ENCODE peak calls at places on chromosomes 4 and X, in five cellular contexts. Y is GM12878, O is HCT116, V is SK-N-SH, G is HepG2. J is an unnamed sample.

GRCh38 chrX:46681849-46682248 is 77.1 kb downstream of the SLC9A7 start:
- DNase-seq in Y (no peak), O (no peak), V (no peak), G (no peak), J (no peak)

GRCh38 chr4:112516076-112516385 is at the start of gene NEUROG2:
- DNase-seq in Y (no peak), O (no peak), V (peak), G (no peak), J (no peak)

GRCh38 chr4:150436598-150437370 is 145.2 kb upstream of the MAB21L2 start:
- DNase-seq in Y (no peak), O (no peak), V (no peak), G (no peak), J (no peak)

GRCh38 chr4:156553659-156554058 is 417.9 kb downstream of the PDGFC start:
- DNase-seq in Y (no peak), O (no peak), V (no peak), G (no peak), J (no peak)

GRCh38 chr4:156193800-156194199 is 240.1 kb upstream of the CTSO start:
- DNase-seq in Y (no peak), O (no peak), V (no peak), G (no peak), J (no peak)

GRCh38 chrX:151153086-151153485 is 23.3 kb upstream of the GPR50 start:
- DNase-seq in Y (no peak), O (no peak), V (no peak), G (peak), J (no peak)

GRCh38 chr4:107755841-107756356 is 35.9 kb upstream of the PAPSS1 start:
- DNase-seq in Y (no peak), O (no peak), V (no peak), G (peak), J (no peak)

GRCh38 chrX:53281321-53281822 is at the start of gene IQSEC2:
- DNase-seq in Y (no peak), O (peak), V (no peak), G (no peak), J (peak)

GRCh38 chr4:108483077-108483476 is 137.3 kb upstream of the RPL34 start:
- DNase-seq in Y (no peak), O (no peak), V (no peak), G (no peak), J (no peak)

GRCh38 chr4:89838005-89838404 is 1.0 kb upstream of the SNCA start:
- DNase-seq in Y (no peak), O (no peak), V (peak), G (no peak), J (no peak)

GRCh38 chr4:105978684-105979296 is 83.5 kb downstream of the NPNT start:
- DNase-seq in Y (no peak), O (no peak), V (no peak), G (no peak), J (no peak)

GRCh38 chrX:115912372-115912897 is 258.1 kb upstream of the AGTR2 start:
- DNase-seq in Y (peak), O (no peak), V (no peak), G (no peak), J (no peak)

GRCh38 chr4:70874268-70875156 is 27.7 kb upstream of the MOB1B start:
- DNase-seq in Y (peak), O (no peak), V (no peak), G (no peak), J (no peak)

GRCh38 chr4:113539408-113539807 is 222.1 kb downstream of the CAMK2D start:
- DNase-seq in Y (no peak), O (peak), V (no peak), G (no peak), J (no peak)

GRCh38 chr4:55931833-55932232 is 16.9 kb upstream of the CEP135 start:
- DNase-seq in Y (no peak), O (no peak), V (no peak), G (no peak), J (no peak)

GRCh38 chr4:128347930-128348660 is 60.5 kb upstream of the PGRMC2 start:
- DNase-seq in Y (no peak), O (no peak), V (no peak), G (no peak), J (no peak)

GRCh38 chrX:143437439-143437838 is 79.8 kb downstream of the SPANXN3 start:
- DNase-seq in Y (no peak), O (no peak), V (peak), G (no peak), J (peak)

GRCh38 chr4:165518024-165518616 is 139.3 kb downstream of the CPE start:
- DNase-seq in Y (no peak), O (no peak), V (no peak), G (no peak), J (no peak)

GRCh38 chr4:123939621-123940020 is 543.0 kb downstream of the SPRY1 start:
- DNase-seq in Y (no peak), O (peak), V (no peak), G (no peak), J (no peak)

GRCh38 chr4:22315643-22316042 is 200.2 kb downstream of the ADGRA3 start:
- DNase-seq in Y (no peak), O (no peak), V (no peak), G (no peak), J (no peak)

GRCh38 chr4:84927428-84927827 is 39.1 kb downstream of the WDFY3 start:
- DNase-seq in Y (no peak), O (no peak), V (no peak), G (no peak), J (no peak)

GRCh38 chr4:138802499-138802898 is 213.1 kb upstream of the NOCT start:
- DNase-seq in Y (no peak), O (no peak), V (no peak), G (no peak), J (no peak)

GRCh38 chr4:186701788-186702187 is 21.9 kb downstream of the FAT1 start:
- DNase-seq in Y (no peak), O (no peak), V (no peak), G (no peak), J (no peak)

GRCh38 chr4:186704059-186704458 is 19.6 kb downstream of the FAT1 start:
- DNase-seq in Y (no peak), O (no peak), V (no peak), G (no peak), J (no peak)

GRCh38 chr4:186702940-186703339 is 20.7 kb downstream of the FAT1 start:
- DNase-seq in Y (no peak), O (no peak), V (no peak), G (no peak), J (no peak)

GRCh38 chr4:186702297-186702696 is 21.4 kb downstream of the FAT1 start:
- DNase-seq in Y (no peak), O (no peak), V (no peak), G (peak), J (no peak)

DNA sequence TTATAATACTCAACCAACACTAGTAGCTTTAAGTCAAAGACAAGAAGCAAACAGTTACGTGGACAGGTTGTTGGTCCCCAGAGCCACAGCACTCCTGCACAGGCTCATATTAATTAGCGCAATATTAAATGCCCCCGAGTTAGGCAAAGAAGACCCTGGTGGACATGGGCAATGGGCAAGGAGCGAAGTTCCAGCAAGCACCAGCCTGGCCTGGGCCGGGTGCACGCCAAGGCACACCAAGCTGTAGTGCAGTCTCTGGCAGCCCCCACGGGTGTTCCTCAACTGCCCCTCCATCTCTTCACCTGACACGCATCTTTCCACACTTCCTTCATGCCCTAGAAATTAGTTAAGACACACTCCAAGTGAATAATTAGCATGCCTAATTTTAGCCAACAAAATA is 20.1 kb downstream of the FAT1 start:
- DNase-seq in Y (no peak), O (no peak), V (no peak), G (no peak), J (no peak)
- TF ChIP-seq JUND in Y (no peak), O (no peak), V (no peak), G (no peak), J (no peak)

GRCh38 chr4:94516999-94517398 is 65.3 kb downstream of the PDLIM5 start:
- DNase-seq in Y (no peak), O (peak), V (no peak), G (no peak), J (no peak)
- TF ChIP-seq JUND in Y (no peak), O (no peak), V (no peak), G (no peak), J (no peak)

GRCh38 chrX:108186811-108187210 is 95.2 kb downstream of the ATG4A start:
- DNase-seq in Y (no peak), O (peak), V (no peak), G (peak), J (no peak)
- TF ChIP-seq JUND in Y (no peak), O (peak), V (peak), G (no peak), J (no peak)

GRCh38 chr4:133316874-133317273 is 167.8 kb downstream of the PCDH10 start:
- DNase-seq in Y (no peak), O (no peak), V (no peak), G (no peak), J (peak)
- TF ChIP-seq JUND in Y (no peak), O (no peak), V (no peak), G (no peak), J (no peak)